ENCODE peak calls at places on chromosome 3, in five cellular contexts. One of them, this sample, is unnamed. For H3K27me3, the result is how much of the 10 kb centered on the place peaks cover.

GRCh38 chr3:187976361-187976900 is 177.5 kb upstream of the LPP start:
- DNase-seq in stomach: no peak
- DNase-seq in body of pancreas: no peak
- DNase-seq in brain microvascular endothelial cell: no peak
- DNase-seq in CD4-positive, alpha-beta T cell: no peak
- DNase-seq in this sample: no peak

GRCh38 chr3:115330406-115330805 is 183.3 kb upstream of the ZBTB20 start:
- DNase-seq in brain microvascular endothelial cell: peak
- DNase-seq in stomach: no peak
- DNase-seq in body of pancreas: no peak
- DNase-seq in CD4-positive, alpha-beta T cell: no peak
- DNase-seq in this sample: no peak

GRCh38 chr3:190000861-190001196 is 119.9 kb downstream of the P3H2 start:
- DNase-seq in CD4-positive, alpha-beta T cell: no peak
- DNase-seq in brain microvascular endothelial cell: no peak
- DNase-seq in stomach: no peak
- DNase-seq in body of pancreas: no peak
- DNase-seq in this sample: no peak

GRCh38 chr3:141442914-141443313 is 43.9 kb upstream of the RASA2 start:
- DNase-seq in stomach: no peak
- DNase-seq in brain microvascular endothelial cell: no peak
- DNase-seq in body of pancreas: no peak
- DNase-seq in CD4-positive, alpha-beta T cell: no peak
- DNase-seq in this sample: no peak

GRCh38 chr3:114893361-114893760 is 253.7 kb downstream of the ZBTB20 start:
- DNase-seq in body of pancreas: no peak
- DNase-seq in CD4-positive, alpha-beta T cell: no peak
- DNase-seq in brain microvascular endothelial cell: no peak
- DNase-seq in stomach: no peak
- DNase-seq in this sample: no peak

GRCh38 chr3:126582286-126582685 is 23.6 kb upstream of the C3orf22 start:
- DNase-seq in body of pancreas: no peak
- DNase-seq in brain microvascular endothelial cell: no peak
- DNase-seq in CD4-positive, alpha-beta T cell: no peak
- DNase-seq in stomach: no peak
- DNase-seq in this sample: no peak

GRCh38 chr3:146020969-146021368 is 140.0 kb downstream of the PLOD2 start:
- DNase-seq in stomach: no peak
- DNase-seq in body of pancreas: no peak
- DNase-seq in brain microvascular endothelial cell: no peak
- DNase-seq in CD4-positive, alpha-beta T cell: no peak
- DNase-seq in this sample: no peak

GRCh38 chr3:126119008-126119675 is 35.2 kb upstream of the SLC41A3 start:
- DNase-seq in body of pancreas: peak
- DNase-seq in stomach: peak
- DNase-seq in CD4-positive, alpha-beta T cell: no peak
- DNase-seq in brain microvascular endothelial cell: no peak
- DNase-seq in this sample: no peak

GRCh38 chr3:190701096-190701532 is 161.4 kb downstream of the GMNC start:
- DNase-seq in stomach: peak
- DNase-seq in body of pancreas: peak
- DNase-seq in brain microvascular endothelial cell: peak
- DNase-seq in CD4-positive, alpha-beta T cell: no peak
- DNase-seq in this sample: peak

GRCh38 chr3:15064299-15064834 is 748 bp downstream of the MRPS25 start:
- DNase-seq in stomach: no peak
- DNase-seq in brain microvascular endothelial cell: no peak
- DNase-seq in body of pancreas: peak
- DNase-seq in CD4-positive, alpha-beta T cell: peak
- DNase-seq in this sample: peak

GRCh38 chr3:122793568-122794416 is at the start of gene HSPBAP1:
- DNase-seq in brain microvascular endothelial cell: peak
- DNase-seq in stomach: peak
- DNase-seq in body of pancreas: peak
- DNase-seq in CD4-positive, alpha-beta T cell: peak
- DNase-seq in this sample: peak

GRCh38 chr3:139534444-139534812 is 5.1 kb downstream of the RBP1 start:
- DNase-seq in stomach: peak
- DNase-seq in body of pancreas: peak
- DNase-seq in brain microvascular endothelial cell: peak
- DNase-seq in CD4-positive, alpha-beta T cell: no peak
- DNase-seq in this sample: no peak

GRCh38 chr3:52682016-52682415 is 3.7 kb downstream of the PBRM1 start:
- DNase-seq in stomach: no peak
- DNase-seq in CD4-positive, alpha-beta T cell: no peak
- DNase-seq in body of pancreas: no peak
- DNase-seq in brain microvascular endothelial cell: peak
- DNase-seq in this sample: peak

GRCh38 chr3:54014067-54014466 is 108.3 kb upstream of the CACNA2D3 start:
- DNase-seq in CD4-positive, alpha-beta T cell: no peak
- DNase-seq in body of pancreas: no peak
- DNase-seq in stomach: no peak
- DNase-seq in brain microvascular endothelial cell: no peak
- DNase-seq in this sample: no peak

GRCh38 chr3:125123906-125124305 is 68.1 kb upstream of the HEG1 start:
- DNase-seq in stomach: no peak
- DNase-seq in body of pancreas: no peak
- DNase-seq in brain microvascular endothelial cell: peak
- DNase-seq in CD4-positive, alpha-beta T cell: no peak
- DNase-seq in this sample: no peak

GRCh38 chr3:42042747-42043115 is 48.4 kb upstream of the TRAK1 start:
- DNase-seq in body of pancreas: no peak
- DNase-seq in stomach: no peak
- DNase-seq in brain microvascular endothelial cell: no peak
- DNase-seq in CD4-positive, alpha-beta T cell: no peak
- DNase-seq in this sample: peak

GRCh38 chr3:129007792-129008191 is 6.7 kb downstream of the EFCC1 start:
- DNase-seq in body of pancreas: no peak
- DNase-seq in brain microvascular endothelial cell: no peak
- DNase-seq in CD4-positive, alpha-beta T cell: no peak
- DNase-seq in stomach: no peak
- DNase-seq in this sample: no peak

GRCh38 chr3:139934557-139935070 is 371 bp upstream of the CLSTN2 start:
- DNase-seq in brain microvascular endothelial cell: peak
- DNase-seq in CD4-positive, alpha-beta T cell: no peak
- DNase-seq in body of pancreas: peak
- DNase-seq in stomach: no peak
- DNase-seq in this sample: peak

GRCh38 chr3:143482106-143483088 is 362.8 kb downstream of the CHST2 start:
- DNase-seq in body of pancreas: no peak
- DNase-seq in stomach: peak
- DNase-seq in CD4-positive, alpha-beta T cell: no peak
- DNase-seq in brain microvascular endothelial cell: no peak
- DNase-seq in this sample: no peak

GRCh38 chr3:168325684-168326083 is 230.0 kb upstream of the GOLIM4 start:
- DNase-seq in body of pancreas: no peak
- DNase-seq in brain microvascular endothelial cell: no peak
- DNase-seq in stomach: no peak
- DNase-seq in CD4-positive, alpha-beta T cell: no peak
- DNase-seq in this sample: no peak

GRCh38 chr3:1294566-1294965 is 201.7 kb downstream of the CNTN6 start:
- DNase-seq in stomach: no peak
- DNase-seq in body of pancreas: no peak
- DNase-seq in CD4-positive, alpha-beta T cell: no peak
- DNase-seq in brain microvascular endothelial cell: no peak
- DNase-seq in this sample: no peak

GRCh38 chr3:123480428-123480827 is 31.5 kb upstream of the ADCY5 start:
- DNase-seq in stomach: no peak
- DNase-seq in body of pancreas: no peak
- DNase-seq in brain microvascular endothelial cell: no peak
- DNase-seq in CD4-positive, alpha-beta T cell: no peak
- DNase-seq in this sample: no peak

GRCh38 chr3:189622629-189623028 is 8.6 kb upstream of the TP63 start:
- DNase-seq in stomach: no peak
- DNase-seq in body of pancreas: no peak
- DNase-seq in brain microvascular endothelial cell: no peak
- DNase-seq in CD4-positive, alpha-beta T cell: no peak
- DNase-seq in this sample: no peak

GRCh38 chr3:71725279-71725991 is at the start of gene EIF4E3:
- DNase-seq in brain microvascular endothelial cell: no peak
- DNase-seq in stomach: peak
- DNase-seq in CD4-positive, alpha-beta T cell: peak
- DNase-seq in body of pancreas: peak
- DNase-seq in this sample: peak

GRCh38 chr3:50626406-50626805 is 9.5 kb downstream of the MAPKAPK3 start:
- DNase-seq in CD4-positive, alpha-beta T cell: no peak
- DNase-seq in stomach: no peak
- DNase-seq in body of pancreas: no peak
- DNase-seq in brain microvascular endothelial cell: no peak
- DNase-seq in this sample: no peak
- H3K27ac ChIP-seq in CD4-positive, alpha-beta T cell: no peak
- H3K27ac ChIP-seq in stomach: peak
- H3K27ac ChIP-seq in body of pancreas: no peak
- H3K27ac ChIP-seq in brain microvascular endothelial cell: no peak
- H3K27ac ChIP-seq in this sample: no peak

GRCh38 chr3:186826978-186827857 is 15.3 kb upstream of the ADIPOQ start:
- DNase-seq in stomach: peak
- DNase-seq in brain microvascular endothelial cell: peak
- DNase-seq in body of pancreas: peak
- DNase-seq in CD4-positive, alpha-beta T cell: peak
- DNase-seq in this sample: peak

GRCh38 chr3:186824430-186825139 is 17.9 kb upstream of the ADIPOQ start:
- DNase-seq in stomach: no peak
- DNase-seq in body of pancreas: no peak
- DNase-seq in CD4-positive, alpha-beta T cell: no peak
- DNase-seq in brain microvascular endothelial cell: no peak
- DNase-seq in this sample: no peak

GRCh38 chr3:186825294-186825821 is 17.2 kb upstream of the ADIPOQ start:
- DNase-seq in CD4-positive, alpha-beta T cell: no peak
- DNase-seq in brain microvascular endothelial cell: peak
- DNase-seq in body of pancreas: no peak
- DNase-seq in stomach: no peak
- DNase-seq in this sample: no peak

GRCh38 chr3:186828340-186828739 is 14.2 kb upstream of the ADIPOQ start:
- DNase-seq in stomach: no peak
- DNase-seq in CD4-positive, alpha-beta T cell: no peak
- DNase-seq in brain microvascular endothelial cell: no peak
- DNase-seq in body of pancreas: no peak
- DNase-seq in this sample: no peak

DNA sequence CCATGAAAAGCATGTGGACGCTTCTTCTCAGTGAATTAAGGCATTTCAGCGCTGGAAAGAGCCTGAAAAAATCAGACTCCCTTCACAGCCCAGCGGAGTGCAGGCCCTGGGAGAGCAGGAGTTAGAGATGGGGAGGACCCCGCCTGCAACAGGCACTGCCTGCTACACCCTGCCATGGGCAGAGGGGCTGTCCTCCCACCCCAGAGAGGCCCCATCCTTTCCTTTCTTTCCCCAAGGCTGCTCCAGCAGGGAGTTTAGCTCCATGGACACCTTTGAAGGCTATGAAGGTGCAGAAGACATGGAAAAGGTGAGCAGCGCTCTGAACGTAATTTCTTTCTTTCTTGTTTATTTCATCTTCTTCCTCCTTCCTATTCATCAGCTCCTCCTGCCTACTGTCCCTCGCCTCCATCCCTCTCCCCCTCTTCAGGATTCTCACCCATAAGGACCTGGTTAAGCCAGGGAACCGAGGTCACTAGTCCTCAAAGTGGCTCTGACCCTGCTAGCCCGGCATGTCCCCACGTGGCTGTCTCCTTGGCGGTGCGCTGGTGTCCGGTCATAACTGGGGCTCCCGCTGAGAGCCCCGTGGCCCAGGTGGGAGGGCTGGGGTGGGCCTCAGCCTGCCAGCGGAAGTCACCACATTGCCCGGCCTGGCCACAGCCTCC is 16.1 kb upstream of the ADIPOQ start:
- DNase-seq in brain microvascular endothelial cell: no peak
- DNase-seq in stomach: no peak
- DNase-seq in body of pancreas: peak
- DNase-seq in CD4-positive, alpha-beta T cell: no peak
- DNase-seq in this sample: no peak
- H3K27me3 ChIP-seq in brain microvascular endothelial cell: under half
- H3K27me3 ChIP-seq in stomach: half or more
- H3K27me3 ChIP-seq in body of pancreas: under half
- H3K27me3 ChIP-seq in CD4-positive, alpha-beta T cell: half or more
- H3K27me3 ChIP-seq in this sample: under half

GRCh38 chr3:60303160-60303559 is 948.1 kb downstream of the FHIT start:
- DNase-seq in body of pancreas: no peak
- DNase-seq in CD4-positive, alpha-beta T cell: no peak
- DNase-seq in stomach: no peak
- DNase-seq in brain microvascular endothelial cell: no peak
- DNase-seq in this sample: no peak
- H3K27ac ChIP-seq in body of pancreas: no peak
- H3K27ac ChIP-seq in CD4-positive, alpha-beta T cell: no peak
- H3K27ac ChIP-seq in stomach: no peak
- H3K27ac ChIP-seq in brain microvascular endothelial cell: no peak
- H3K27ac ChIP-seq in this sample: no peak

GRCh38 chr3:137770066-137770805 is 6.1 kb downstream of the SOX14 start:
- DNase-seq in stomach: no peak
- DNase-seq in CD4-positive, alpha-beta T cell: no peak
- DNase-seq in body of pancreas: no peak
- DNase-seq in brain microvascular endothelial cell: no peak
- DNase-seq in this sample: no peak
- H3K27me3 ChIP-seq in stomach: half or more
- H3K27me3 ChIP-seq in CD4-positive, alpha-beta T cell: half or more
- H3K27me3 ChIP-seq in body of pancreas: half or more
- H3K27me3 ChIP-seq in brain microvascular endothelial cell: half or more
- H3K27me3 ChIP-seq in this sample: under half

GRCh38 chr3:104855702-104856101 is 511.0 kb upstream of the ALCAM start:
- DNase-seq in CD4-positive, alpha-beta T cell: no peak
- DNase-seq in stomach: no peak
- DNase-seq in body of pancreas: no peak
- DNase-seq in brain microvascular endothelial cell: no peak
- DNase-seq in this sample: no peak

GRCh38 chr3:104856743-104857142 is 510.0 kb upstream of the ALCAM start:
- DNase-seq in body of pancreas: no peak
- DNase-seq in CD4-positive, alpha-beta T cell: no peak
- DNase-seq in brain microvascular endothelial cell: no peak
- DNase-seq in stomach: no peak
- DNase-seq in this sample: no peak
- H3K27ac ChIP-seq in body of pancreas: no peak
- H3K27ac ChIP-seq in CD4-positive, alpha-beta T cell: no peak
- H3K27ac ChIP-seq in brain microvascular endothelial cell: no peak
- H3K27ac ChIP-seq in stomach: no peak
- H3K27ac ChIP-seq in this sample: no peak

GRCh38 chr3:23800731-23801130 is 5.0 kb upstream of the UBE2E1 start:
- DNase-seq in body of pancreas: no peak
- DNase-seq in stomach: no peak
- DNase-seq in brain microvascular endothelial cell: no peak
- DNase-seq in CD4-positive, alpha-beta T cell: no peak
- DNase-seq in this sample: no peak
- H3K27me3 ChIP-seq in body of pancreas: under half
- H3K27me3 ChIP-seq in stomach: under half
- H3K27me3 ChIP-seq in brain microvascular endothelial cell: under half
- H3K27me3 ChIP-seq in CD4-positive, alpha-beta T cell: under half
- H3K27me3 ChIP-seq in this sample: under half

DNA sequence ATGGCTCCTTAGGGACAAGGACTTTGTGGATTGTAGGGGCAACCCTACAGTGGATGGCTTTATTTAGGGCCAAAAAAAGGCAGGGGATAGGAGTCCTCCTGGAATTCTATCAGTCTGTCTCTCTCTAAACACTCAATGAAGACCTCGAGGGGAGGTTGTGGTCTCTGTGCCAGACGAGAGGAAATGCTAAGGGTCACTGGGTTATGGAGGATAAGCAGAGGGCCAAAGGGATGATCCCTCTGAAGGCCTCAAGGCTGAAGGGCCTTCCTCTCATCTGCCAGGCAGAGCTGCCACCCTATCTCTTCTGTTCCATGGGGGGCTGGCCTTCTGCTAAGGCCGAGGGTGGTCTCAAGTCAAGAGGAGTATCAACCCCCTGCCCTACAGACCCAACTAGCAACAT is 27.0 kb downstream of the PLXNB1 start:
- DNase-seq in brain microvascular endothelial cell: no peak
- DNase-seq in CD4-positive, alpha-beta T cell: no peak
- DNase-seq in stomach: no peak
- DNase-seq in body of pancreas: peak
- DNase-seq in this sample: no peak
- H3K27ac ChIP-seq in brain microvascular endothelial cell: no peak
- H3K27ac ChIP-seq in CD4-positive, alpha-beta T cell: no peak
- H3K27ac ChIP-seq in stomach: peak
- H3K27ac ChIP-seq in body of pancreas: no peak
- H3K27ac ChIP-seq in this sample: peak